ENCODE peak calls at places on chromosome X, in five cellular contexts. O is PC-3, D is GM23248, Y is MM.1S, B is neuronal stem cell. P is an unnamed sample.

GRCh38 chrX:130343411-130343810 is 3.7 kb downstream of the SLC25A14 start:
- DNase-seq in B (no peak), Y (no peak), O (no peak), D (no peak), P (no peak)

GRCh38 chrX:17744896-17745523 is 7.7 kb downstream of the SCML1 start:
- DNase-seq in B (no peak), O (peak), Y (peak), D (peak), P (no peak)

GRCh38 chrX:39616098-39616729 is 481.5 kb downstream of the BCOR start:
- DNase-seq in Y (peak), D (no peak), O (no peak), B (no peak), P (no peak)

GRCh38 chrX:100798815-100799214 is 21.4 kb upstream of the CSTF2 start:
- DNase-seq in D (no peak), Y (no peak), O (no peak), B (no peak), P (no peak)

GRCh38 chrX:129741880-129742758 is 3.3 kb downstream of the XPNPEP2 start:
- DNase-seq in O (no peak), D (no peak), B (peak), Y (no peak), P (no peak)

GRCh38 chrX:47958943-47959342 is 44.8 kb downstream of the ZNF182 start:
- DNase-seq in B (no peak), Y (no peak), O (peak), D (peak), P (peak)

GRCh38 chrX:31435592-31435991 is 363.8 kb upstream of the FTHL17 start:
- DNase-seq in B (peak), Y (no peak), D (peak), O (no peak), P (peak)

GRCh38 chrX:151902813-151903591 is 9.7 kb upstream of the MAGEA4 start:
- DNase-seq in B (no peak), O (peak), Y (no peak), D (peak), P (peak)

GRCh38 chrX:151981129-151981528 is 6.7 kb upstream of the GABRE start:
- DNase-seq in O (peak), B (no peak), D (peak), Y (no peak), P (no peak)

GRCh38 chrX:96693407-96693806 is 8.8 kb downstream of the DIAPH2 start:
- DNase-seq in B (no peak), D (no peak), Y (no peak), O (no peak), P (no peak)

GRCh38 chrX:19811807-19812604 is 75.4 kb downstream of the SH3KBP1 start:
- DNase-seq in D (peak), Y (no peak), B (no peak), O (no peak), P (no peak)

DNA sequence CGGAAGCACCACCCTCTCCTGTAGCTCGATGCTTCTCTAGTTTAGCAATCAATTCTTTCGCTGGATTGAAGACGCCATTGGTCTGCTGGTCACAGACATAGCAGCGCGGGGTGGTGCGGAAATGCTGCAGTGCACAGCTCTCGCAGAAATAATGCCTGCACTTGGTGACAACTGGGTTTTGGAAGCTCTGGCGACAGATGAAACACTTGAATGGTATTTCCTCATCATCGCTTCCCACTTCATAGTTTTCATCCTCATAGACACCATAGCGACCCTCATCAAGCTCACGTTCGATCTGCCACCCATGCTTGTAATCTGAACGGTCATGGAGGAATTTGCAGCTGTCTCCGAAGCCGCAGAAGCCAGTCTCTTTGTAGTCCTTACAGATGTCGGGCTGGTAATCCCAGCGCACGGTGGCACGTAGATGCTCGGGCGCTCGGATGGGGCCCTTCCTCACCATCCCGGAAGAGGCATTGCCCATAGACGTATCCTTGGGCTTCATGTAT is 854 bp downstream of the RNF113A start:
- DNase-seq in B (no peak), D (peak), O (peak), Y (no peak), P (peak)
- H3K4me3 ChIP-seq in B (peak), D (peak), O (peak), Y (peak), P (peak)

GRCh38 chrX:115642304-115642703 is 81.3 kb downstream of the PLS3 start:
- DNase-seq in B (no peak), Y (no peak), D (no peak), O (no peak), P (no peak)
- H2AFZ ChIP-seq in B (no peak), Y (no peak), D (no peak), O (no peak), P (no peak)

GRCh38 chrX:915427-916234 is 285.0 kb downstream of the SHOX start:
- DNase-seq in Y (no peak), O (no peak), D (no peak), B (no peak), P (no peak)

GRCh38 chrX:916235-916609 is 285.6 kb downstream of the SHOX start:
- DNase-seq in D (peak), Y (no peak), O (no peak), B (no peak), P (no peak)

GRCh38 chrX:925652-926061 is 286.8 kb downstream of the CRLF2 start:
- DNase-seq in Y (no peak), D (no peak), O (no peak), B (no peak), P (no peak)

GRCh38 chrX:925094-925493 is 287.4 kb downstream of the CRLF2 start:
- DNase-seq in O (no peak), B (no peak), D (no peak), Y (no peak), P (no peak)

GRCh38 chrX:920234-920799 is 289.7 kb downstream of the SHOX start:
- DNase-seq in Y (no peak), D (peak), B (no peak), O (no peak), P (peak)
- H3K4me3 ChIP-seq in Y (no peak), D (no peak), B (no peak), O (no peak), P (no peak)

GRCh38 chrX:131801911-131802310 is 221.2 kb upstream of the STK26 start:
- DNase-seq in O (no peak), D (peak), Y (no peak), B (no peak), P (no peak)

GRCh38 chrX:131801066-131801465 is 222.0 kb upstream of the STK26 start:
- DNase-seq in B (no peak), D (no peak), Y (no peak), O (no peak), P (no peak)

DNA sequence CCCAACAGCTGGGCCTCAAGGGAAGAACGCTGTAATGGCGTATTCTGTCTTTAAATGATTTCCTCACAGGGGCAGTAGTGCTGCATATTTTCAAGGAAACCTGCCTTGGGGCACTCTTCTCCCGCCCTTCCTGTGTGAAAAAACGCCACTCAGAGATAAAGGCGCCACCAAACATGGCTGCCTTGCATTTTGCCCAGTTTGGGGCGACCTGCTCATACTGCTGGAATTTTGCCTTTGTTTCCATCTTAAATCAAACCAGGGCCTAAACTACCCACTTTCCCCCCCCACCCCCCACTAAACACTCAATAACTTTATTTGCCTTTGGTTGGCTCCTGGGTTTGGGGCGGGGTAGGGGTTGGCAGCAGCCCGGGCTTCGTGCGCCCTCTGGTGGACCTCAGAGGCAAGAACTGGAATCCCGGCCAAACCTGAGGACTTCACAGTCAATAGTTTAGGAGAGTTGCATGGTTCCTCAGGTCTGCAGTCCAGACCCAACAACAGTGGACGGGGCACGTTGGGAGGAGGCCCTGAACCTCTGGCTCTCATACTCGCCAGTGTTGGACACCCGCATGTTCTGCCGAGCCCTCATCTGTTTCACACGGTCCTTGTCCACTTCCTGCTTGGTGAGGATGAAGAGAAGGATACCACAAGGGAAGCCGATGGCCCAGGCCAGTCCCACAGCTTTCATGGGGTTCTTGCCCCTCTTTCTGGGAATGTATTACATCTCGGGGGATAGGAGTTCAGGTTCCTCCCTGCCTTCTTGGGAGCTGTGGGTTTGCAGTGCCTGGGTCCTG is 220.1 kb upstream of the STK26 start:
- DNase-seq in Y (peak), O (peak), D (no peak), B (no peak), P (no peak)
- H2AFZ ChIP-seq in Y (peak), O (peak), D (no peak), B (peak), P (no peak)

DNA sequence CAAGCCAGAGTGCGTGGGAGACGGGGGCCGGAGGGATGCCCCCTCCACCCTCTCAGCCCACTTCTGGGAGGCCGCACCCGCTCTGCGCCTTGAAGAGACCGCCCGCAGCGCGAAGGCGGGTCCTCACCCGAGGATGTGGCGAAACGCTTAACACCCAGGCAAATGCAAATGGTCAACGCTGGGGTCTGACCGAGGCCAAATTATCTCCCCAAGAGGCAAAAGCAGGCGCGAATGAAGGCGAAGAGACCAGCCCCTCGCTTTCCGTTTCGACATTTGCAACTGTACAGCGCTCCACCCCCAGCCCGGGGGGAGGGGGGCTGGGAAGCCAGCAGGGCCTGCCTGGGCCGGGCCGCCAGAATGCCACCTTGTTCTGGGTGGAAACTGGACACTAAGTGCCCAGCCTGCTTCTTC is 137.7 kb upstream of the ZIC3 start:
- DNase-seq in D (peak), B (no peak), Y (no peak), O (no peak), P (no peak)
- H3K4me3 ChIP-seq in D (peak), B (peak), Y (no peak), O (no peak), P (no peak)

GRCh38 chrX:44068043-44068442 is 94.9 kb upstream of the NDP start:
- DNase-seq in B (no peak), Y (no peak), O (no peak), D (no peak), P (no peak)
- H2AFZ ChIP-seq in B (no peak), Y (no peak), O (no peak), D (no peak), P (no peak)

DNA sequence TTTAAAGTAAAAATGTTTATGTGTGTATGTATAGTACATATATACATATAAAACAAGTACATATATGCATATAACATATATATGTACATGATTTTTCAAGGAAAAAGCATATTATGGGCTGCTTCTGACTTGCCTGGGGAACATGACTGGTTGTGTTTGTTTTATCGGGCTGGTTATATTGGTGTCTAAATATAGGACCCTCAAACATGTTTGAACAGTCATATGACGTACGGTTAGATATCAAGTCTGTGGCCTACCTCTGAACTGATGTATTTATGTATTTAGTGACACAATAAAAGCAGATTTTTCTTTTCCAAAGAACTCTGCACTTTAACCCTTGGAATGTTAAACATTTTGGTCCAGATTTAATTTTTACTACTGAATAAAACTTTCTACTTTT is 37.9 kb upstream of the ARSD start:
- DNase-seq in D (no peak), O (no peak), B (no peak), Y (no peak), P (no peak)
- H3K4me3 ChIP-seq in D (no peak), O (no peak), B (no peak), Y (no peak), P (no peak)

GRCh38 chrX:140589657-140590056 is 84.8 kb upstream of the SOX3 start:
- DNase-seq in Y (no peak), D (no peak), O (no peak), B (no peak), P (no peak)

GRCh38 chrX:140586951-140587350 is 82.1 kb upstream of the SOX3 start:
- DNase-seq in D (no peak), O (no peak), B (no peak), Y (no peak), P (no peak)
- H2AFZ ChIP-seq in D (no peak), O (no peak), B (no peak), Y (no peak), P (no peak)